ENCODE peak calls at places on chromosomes 6 and 20, in seven cellular contexts. E is GM03348; G is ELR; X is NCI-H524; C is NCI-H1105 treated with DMSO at 0.1 percent for 48 hours; K is epithelial cell of esophagus; M is activated CD4-positive, alpha-beta T cell treated with anti-CD3 and anti-CD28 coated beads, Interleukin-2, amount 50 U/mL, for 1 hour. B is an unnamed sample.

GRCh38 chr6:39819226-39819625 is 27.1 kb downstream of the DAAM2 start:
- DNase-seq in E (no peak), G (no peak), X (no peak), C (no peak), K (no peak), M (no peak), B (no peak)

GRCh38 chr6:28215425-28215824 is 9.7 kb upstream of the ZSCAN9 start:
- DNase-seq in E (no peak), G (peak), X (no peak), C (no peak), K (peak), M (no peak), B (no peak)

GRCh38 chr20:52649727-52650126 is 322.4 kb upstream of the TSHZ2 start:
- DNase-seq in E (no peak), G (no peak), X (no peak), C (no peak), K (peak), M (no peak), B (no peak)

GRCh38 chr20:47284373-47284772 is 72.1 kb downstream of the ZMYND8 start:
- DNase-seq in E (no peak), G (no peak), X (no peak), C (no peak), K (no peak), M (no peak), B (no peak)

GRCh38 chr6:96276326-96276725 is 245.3 kb upstream of the UFL1 start:
- DNase-seq in E (no peak), G (no peak), X (no peak), C (no peak), K (no peak), M (no peak), B (no peak)

GRCh38 chr6:158042245-158042798 is 60.7 kb downstream of the SYNJ2 start:
- DNase-seq in E (peak), G (peak), X (no peak), C (no peak), K (peak), M (no peak), B (no peak)

GRCh38 chr6:34592208-34592952 is 36.3 kb upstream of the SPDEF start:
- DNase-seq in E (no peak), G (no peak), X (no peak), C (no peak), K (no peak), M (no peak), B (no peak)

GRCh38 chr6:21022343-21023107 is 488.3 kb downstream of the CDKAL1 start:
- DNase-seq in E (no peak), G (peak), X (no peak), C (peak), K (peak), M (no peak), B (no peak)

GRCh38 chr20:43043887-43044286 is 145.8 kb downstream of the PTPRT start:
- DNase-seq in E (no peak), G (no peak), X (peak), C (peak), K (no peak), M (no peak), B (no peak)

GRCh38 chr6:73451166-73452106 is 661 bp downstream of the CGAS start:
- DNase-seq in E (peak), G (peak), X (peak), C (no peak), K (peak), M (peak), B (peak)

GRCh38 chr6:37004044-37004984 is 1.1 kb upstream of the FGD2 start:
- DNase-seq in E (no peak), G (no peak), X (no peak), C (no peak), K (no peak), M (no peak), B (no peak)

GRCh38 chr20:41182296-41183212 is 45.2 kb downstream of the PLCG1 start:
- DNase-seq in E (no peak), G (peak), X (no peak), C (no peak), K (peak), M (no peak), B (no peak)

GRCh38 chr6:168326294-168327261 is 7.0 kb upstream of the DACT2 start:
- DNase-seq in E (no peak), G (no peak), X (no peak), C (no peak), K (no peak), M (no peak), B (no peak)

GRCh38 chr6:41622210-41622990 is 15.9 kb upstream of the MDFI start:
- DNase-seq in E (no peak), G (no peak), X (no peak), C (no peak), K (peak), M (no peak), B (no peak)

GRCh38 chr6:109767961-109768360 is 76.9 kb downstream of the FIG4 start:
- DNase-seq in E (peak), G (peak), X (no peak), C (no peak), K (no peak), M (no peak), B (no peak)

GRCh38 chr6:37538107-37538506 is 38.4 kb upstream of the CCDC167 start:
- DNase-seq in E (peak), G (peak), X (peak), C (no peak), K (peak), M (no peak), B (no peak)

GRCh38 chr6:17081273-17081672 is 20.6 kb upstream of the STMND1 start:
- DNase-seq in E (no peak), G (no peak), X (no peak), C (no peak), K (no peak), M (no peak), B (no peak)

GRCh38 chr6:130776287-130776925 is 50.8 kb upstream of the SMLR1 start:
- DNase-seq in E (no peak), G (no peak), X (no peak), C (no peak), K (no peak), M (no peak), B (no peak)

GRCh38 chr6:169171951-169172350 is 81.7 kb downstream of the THBS2 start:
- DNase-seq in E (no peak), G (peak), X (no peak), C (no peak), K (peak), M (no peak), B (no peak)

GRCh38 chr6:148557796-148558457 is 188.9 kb upstream of the UST start:
- DNase-seq in E (peak), G (peak), X (no peak), C (no peak), K (no peak), M (no peak), B (no peak)

GRCh38 chr6:166259296-166259977 is 48.8 kb downstream of the PRR18 start:
- DNase-seq in E (no peak), G (no peak), X (no peak), C (no peak), K (no peak), M (no peak), B (no peak)

GRCh38 chr20:16049478-16050093 is 523.7 kb downstream of the KIF16B start:
- DNase-seq in E (no peak), G (no peak), X (no peak), C (no peak), K (no peak), M (no peak), B (no peak)

GRCh38 chr20:13644010-13644409 is 5.3 kb upstream of the TASP1 start:
- DNase-seq in E (no peak), G (peak), X (no peak), C (no peak), K (peak), M (no peak), B (no peak)

GRCh38 chr6:158321960-158322359 is 9.7 kb downstream of the TULP4 start:
- DNase-seq in E (peak), G (peak), X (no peak), C (no peak), K (peak), M (no peak), B (no peak)

GRCh38 chr6:21678990-21679389 is 85.4 kb downstream of the SOX4 start:
- DNase-seq in E (peak), G (peak), X (no peak), C (no peak), K (no peak), M (no peak), B (no peak)

GRCh38 chr20:3734111-3734843 is 1.8 kb downstream of the HSPA12B start:
- DNase-seq in E (no peak), G (no peak), X (no peak), C (peak), K (no peak), M (no peak), B (no peak)

GRCh38 chr6:10861086-10861485 is 20.8 kb downstream of the GCM2 start:
- DNase-seq in E (no peak), G (no peak), X (no peak), C (no peak), K (no peak), M (no peak), B (no peak)

B was measured in central memory CD4-positive, alpha-beta T cell.